ENCODE peak calls at places on chromosome 11, in ten cellular contexts. P is activated CD4-positive, alpha-beta T cell treated with anti-CD3 and anti-CD28 coated beads, Interleukin-2, amount 50 U/mL, for 48 hours; T is hepatic stellate cell; H is DMS 273 treated with DMSO at 0.1 percent for 48 hours; M is neural crest cell; L is activated T-helper 9 cell treated with anti-CD3 and anti-CD28 coated beads, Interleukin-2, amount 50 U/mL, for 16 hours; G is ELR; S is HepG2; Z is AG04450; I is WTC11. B is an unnamed sample.

GRCh38 chr11:73143126-73143838 is 1.2 kb upstream of the FCHSD2 start:
- DNase-seq in P (no peak), T (peak; percentile 32), H (no peak), M (no peak), L (no peak), G (peak; percentile 5), S (peak; percentile 67), Z (peak; percentile 38), I (no peak), B (peak; percentile 70)

GRCh38 chr11:131534031-131534430 is 163.6 kb downstream of the NTM start:
- DNase-seq in P (no peak), T (no peak), H (no peak), M (no peak), L (no peak), G (no peak), S (no peak), Z (no peak), I (no peak), B (no peak)

GRCh38 chr11:47514825-47515647 is 37.9 kb downstream of the CELF1 start:
- DNase-seq in P (peak; percentile 65), T (peak; percentile 68), H (peak; percentile 83), M (no peak), L (peak; percentile 4), G (peak; percentile 90), S (no peak), Z (peak; percentile 70), I (no peak), B (peak; percentile 87)

GRCh38 chr11:35105319-35106063 is 33.5 kb upstream of the CD44 start:
- DNase-seq in P (no peak), T (no peak), H (no peak), M (no peak), L (no peak), G (no peak), S (no peak), Z (no peak), I (no peak), B (no peak)

GRCh38 chr11:86592659-86593451 is 79.6 kb downstream of the ME3 start:
- DNase-seq in P (peak; percentile 94), T (peak; percentile 22), H (no peak), M (no peak), L (peak; percentile 64), G (peak; percentile 96), S (peak; percentile 98), Z (peak; percentile 38), I (no peak), B (peak; percentile 97)

GRCh38 chr11:104764718-104765045 is 133.6 kb downstream of the CASP12 start:
- DNase-seq in P (no peak), T (no peak), H (peak; percentile 21), M (no peak), L (no peak), G (no peak), S (no peak), Z (no peak), I (no peak), B (no peak)

GRCh38 chr11:19905280-19905853 is 192.7 kb downstream of the NAV2 start:
- DNase-seq in P (no peak), T (peak; percentile 56), H (no peak), M (no peak), L (no peak), G (peak; percentile 66), S (peak; percentile 51), Z (no peak), I (no peak), B (peak; percentile 1)

GRCh38 chr11:97118756-97119155 is 728.9 kb downstream of the JRKL start:
- DNase-seq in P (no peak), T (no peak), H (no peak), M (no peak), L (no peak), G (no peak), S (no peak), Z (no peak), I (no peak), B (no peak)

GRCh38 chr11:19493446-19493845 is 219.2 kb upstream of the NAV2 start:
- DNase-seq in P (no peak), T (no peak), H (no peak), M (no peak), L (no peak), G (no peak), S (no peak), Z (no peak), I (no peak), B (no peak)

GRCh38 chr11:112748713-112749481 is 212.3 kb upstream of the NCAM1 start:
- DNase-seq in P (no peak), T (no peak), H (peak; percentile 63), M (no peak), L (no peak), G (no peak), S (no peak), Z (no peak), I (no peak), B (no peak)

GRCh38 chr11:127383026-127383425 is 382.5 kb upstream of the KIRREL3 start:
- DNase-seq in P (no peak), T (no peak), H (no peak), M (no peak), L (no peak), G (no peak), S (no peak), Z (no peak), I (no peak), B (no peak)

GRCh38 chr11:8342821-8343681 is 79.4 kb upstream of the LMO1 start:
- DNase-seq in P (peak; percentile 16), T (no peak), H (no peak), M (no peak), L (no peak), G (no peak), S (no peak), Z (no peak), I (no peak), B (no peak)

GRCh38 chr11:75346912-75347647 is 4.4 kb downstream of the ARRB1 start:
- DNase-seq in P (no peak), T (peak; percentile 54), H (peak; percentile 51), M (no peak), L (no peak), G (peak; percentile 28), S (no peak), Z (no peak), I (no peak), B (peak; percentile 51)

GRCh38 chr11:2378527-2379210 is 1.6 kb downstream of the CD81 start:
- DNase-seq in P (no peak), T (peak; percentile 84), H (no peak), M (no peak), L (no peak), G (peak; percentile 45), S (no peak), Z (peak; percentile 42), I (no peak), B (no peak)

GRCh38 chr11:3155691-3156258 is 9.3 kb downstream of the OSBPL5 start:
- DNase-seq in P (no peak), T (peak; percentile 48), H (no peak), M (no peak), L (no peak), G (no peak), S (no peak), Z (no peak), I (no peak), B (no peak)

GRCh38 chr11:86954288-86955110 is 696 bp downstream of the FZD4 start:
- DNase-seq in P (no peak), T (peak; percentile 24), H (no peak), M (peak; percentile 30), L (no peak), G (peak; percentile 18), S (no peak), Z (no peak), I (peak; percentile 48), B (no peak)

GRCh38 chr11:122115520-122116343 is at the start of gene BLID:
- DNase-seq in P (no peak), T (no peak), H (no peak), M (peak; percentile 47), L (no peak), G (peak; percentile 43), S (peak; percentile 7), Z (no peak), I (peak; percentile 79), B (no peak)

GRCh38 chr11:1827095-1827797 is 7.5 kb upstream of the SYT8 start:
- DNase-seq in P (no peak), T (peak; percentile 94), H (peak; percentile 45), M (no peak), L (no peak), G (peak; percentile 31), S (peak; percentile 70), Z (no peak), I (no peak), B (no peak)

GRCh38 chr11:36411202-36411640 is 98.9 kb downstream of the TRAF6 start:
- DNase-seq in P (no peak), T (no peak), H (no peak), M (no peak), L (no peak), G (no peak), S (no peak), Z (no peak), I (no peak), B (peak; percentile 98)

GRCh38 chr11:114163231-114163631 is 103.7 kb downstream of the ZBTB16 start:
- DNase-seq in P (no peak), T (no peak), H (no peak), M (no peak), L (no peak), G (peak; percentile 7), S (no peak), Z (no peak), I (no peak), B (no peak)

GRCh38 chr11:103940542-103940941 is 95.9 kb upstream of the DDI1 start:
- DNase-seq in P (no peak), T (no peak), H (no peak), M (no peak), L (no peak), G (peak; percentile 61), S (no peak), Z (no peak), I (no peak), B (no peak)

GRCh38 chr11:57269580-57270021 is 32.6 kb upstream of the APLNR start:
- DNase-seq in P (no peak), T (no peak), H (no peak), M (no peak), L (no peak), G (no peak), S (no peak), Z (no peak), I (no peak), B (no peak)

GRCh38 chr11:69360606-69361005 is 66.7 kb downstream of the MYEOV start:
- DNase-seq in P (peak; percentile 1), T (no peak), H (no peak), M (no peak), L (no peak), G (no peak), S (no peak), Z (no peak), I (no peak), B (no peak)

GRCh38 chr11:66315498-66315885 is 1.4 kb downstream of the CD248 start:
- DNase-seq in P (no peak), T (no peak), H (no peak), M (no peak), L (no peak), G (no peak), S (no peak), Z (no peak), I (no peak), B (no peak)

GRCh38 chr11:125401746-125402145 is 94.3 kb downstream of the FEZ1 start:
- DNase-seq in P (no peak), T (no peak), H (no peak), M (no peak), L (no peak), G (no peak), S (no peak), Z (no peak), I (peak; percentile 53), B (no peak)

GRCh38 chr11:501001-501682 is 5.9 kb downstream of the RNH1 start:
- DNase-seq in P (no peak), T (no peak), H (no peak), M (no peak), L (no peak), G (no peak), S (no peak), Z (no peak), I (no peak), B (no peak)

GRCh38 chr11:64558869-64559268 is 32.2 kb upstream of the SLC22A12 start:
- DNase-seq in P (no peak), T (no peak), H (no peak), M (no peak), L (no peak), G (no peak), S (no peak), Z (no peak), I (no peak), B (no peak)